ENCODE peak calls at places on chromosomes 6 and 20, in six cellular contexts. E is IMR-90, T is OCI-LY7, K is upper lobe of right lung, U is WTC11, J is adrenal gland. X is an unnamed sample.

GRCh38 chr6:130945401-130945919 is 117.6 kb downstream of the EPB41L2 start:
- DNase-seq in E (peak), T (no peak), K (no peak), U (no peak), J (no peak), X (no peak)

GRCh38 chr6:158389188-158389919 is 77.1 kb downstream of the TULP4 start:
- DNase-seq in E (no peak), T (no peak), K (no peak), U (no peak), J (no peak), X (no peak)

GRCh38 chr6:143708889-143709288 is 31.1 kb downstream of the PHACTR2 start:
- DNase-seq in E (no peak), T (no peak), K (no peak), U (no peak), J (no peak), X (no peak)

GRCh38 chr6:110140650-110141049 is 38.8 kb downstream of the WASF1 start:
- DNase-seq in E (peak), T (no peak), K (no peak), U (no peak), J (no peak), X (no peak)

GRCh38 chr6:73455865-73456629 is 4.0 kb upstream of the CGAS start:
- DNase-seq in E (peak), T (no peak), K (no peak), U (no peak), J (no peak), X (no peak)

GRCh38 chr6:100347901-100348550 is 116.7 kb downstream of the SIM1 start:
- DNase-seq in E (peak), T (no peak), K (no peak), U (no peak), J (no peak), X (no peak)

GRCh38 chr6:165877192-165877591 is 214.2 kb upstream of the PDE10A start:
- DNase-seq in E (no peak), T (no peak), K (no peak), U (no peak), J (no peak), X (no peak)

GRCh38 chr20:47970282-47970903 is 185.1 kb upstream of the SULF2 start:
- DNase-seq in E (no peak), T (peak), K (no peak), U (no peak), J (no peak), X (no peak)

GRCh38 chr20:32779500-32780215 is 17.5 kb downstream of the DNMT3B start:
- DNase-seq in E (no peak), T (no peak), K (no peak), U (peak), J (no peak), X (peak)

GRCh38 chr20:25042531-25043498 is 15.1 kb downstream of the ACSS1 start:
- DNase-seq in E (no peak), T (peak), K (peak), U (no peak), J (peak), X (no peak)

GRCh38 chr20:59688999-59689398 is 84.7 kb downstream of the PHACTR3 start:
- DNase-seq in E (no peak), T (no peak), K (peak), U (no peak), J (no peak), X (no peak)

DNA sequence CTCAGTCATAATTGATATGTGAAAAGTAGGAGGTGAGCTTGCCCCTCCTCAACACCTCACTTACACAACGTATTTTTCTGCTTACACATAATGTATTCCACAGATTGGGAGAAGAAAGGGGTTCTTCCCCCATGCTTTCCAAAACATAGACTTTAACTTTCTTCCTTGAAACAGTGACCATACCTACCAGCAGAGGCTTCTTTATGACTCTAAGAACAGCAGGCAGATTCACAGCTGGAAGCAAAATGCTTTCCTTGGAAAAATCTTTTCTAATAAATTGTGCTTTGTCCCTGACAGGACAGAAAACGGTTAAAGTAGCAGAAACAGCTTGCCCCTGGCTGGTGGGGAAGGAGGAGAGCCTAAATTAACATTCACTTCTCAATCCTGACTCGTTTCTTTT is 629.1 kb upstream of the IMPG1 start:
- DNase-seq in E (no peak), T (no peak), K (no peak), U (no peak), J (no peak), X (no peak)
- TF ChIP-seq CTCF in E (no peak), T (no peak), K (no peak), U (no peak), J (no peak), X (no peak)

DNA sequence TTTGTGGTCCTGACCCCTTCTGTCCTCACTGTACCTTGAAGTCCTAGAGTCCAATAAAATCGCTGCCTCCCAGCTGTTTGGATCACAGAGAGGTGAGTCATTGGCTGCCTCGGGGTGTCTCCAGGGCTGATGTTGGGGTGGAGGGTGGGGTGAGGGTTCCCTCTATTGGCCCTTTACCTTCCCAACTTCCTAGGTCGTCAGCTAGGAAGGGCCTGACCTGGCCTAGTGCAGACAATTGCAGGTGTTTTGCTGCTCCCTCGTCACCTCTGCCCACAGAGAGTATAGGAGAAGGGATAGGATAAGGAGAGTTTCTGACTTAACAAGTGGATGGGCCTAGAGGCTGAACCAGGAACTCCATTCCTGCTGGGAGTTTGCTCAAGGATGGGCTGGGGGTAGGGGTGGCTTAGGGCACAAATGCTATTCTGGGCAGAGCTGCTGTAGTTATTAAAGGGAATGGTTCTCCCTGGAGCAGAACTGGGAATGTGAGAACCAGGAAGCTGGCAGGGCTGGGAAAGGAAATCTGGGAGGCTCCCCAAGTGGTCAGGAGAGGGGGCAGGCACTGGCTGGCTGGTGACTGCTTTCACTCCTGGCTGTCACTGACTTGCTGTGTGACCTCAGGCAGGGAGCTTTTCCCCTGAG is 1.4 kb downstream of the TP53INP2 start:
- DNase-seq in E (peak), T (no peak), K (no peak), U (peak), J (peak), X (no peak)
- TF ChIP-seq CTCF in E (peak), T (peak), K (no peak), U (no peak), J (no peak), X (peak)

DNA sequence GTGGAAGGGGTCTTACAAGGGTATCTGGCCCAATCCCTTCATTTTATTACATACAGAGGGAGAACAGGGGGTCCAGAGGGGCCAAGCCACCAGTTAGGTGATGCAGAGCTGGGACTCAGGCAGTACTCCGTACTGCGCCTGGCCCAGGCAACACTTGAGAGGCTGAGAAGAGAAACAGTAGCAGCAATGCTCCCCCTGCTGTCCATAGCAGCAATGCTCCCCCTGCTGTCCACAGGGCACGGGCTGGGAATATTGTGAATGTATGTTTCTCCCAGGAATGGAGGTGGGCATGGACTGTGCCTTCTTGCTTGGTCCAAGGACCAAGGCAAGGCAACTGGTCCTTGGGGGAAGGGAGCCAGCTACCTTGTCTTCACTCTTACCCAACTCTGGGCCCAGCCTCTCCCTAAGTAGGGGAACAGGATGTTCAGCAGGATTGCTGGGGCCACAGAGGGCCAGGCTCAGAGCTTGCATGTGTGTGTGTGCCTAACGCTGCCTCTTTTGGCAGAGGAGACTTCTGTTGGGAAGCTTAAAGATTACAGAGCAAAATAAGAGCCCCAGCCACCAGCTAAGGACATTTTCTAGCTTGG is 14.8 kb upstream of the FAM83C start:
- DNase-seq in E (peak), T (peak), K (no peak), U (peak), J (no peak), X (peak)
- TF ChIP-seq CTCF in E (peak), T (peak), K (peak), U (peak), J (peak), X (peak)

GRCh38 chr6:39303425-39304153 is 10.6 kb downstream of the KCNK17 start:
- DNase-seq in E (no peak), T (no peak), K (no peak), U (no peak), J (no peak), X (no peak)
- TF ChIP-seq CTCF in E (no peak), T (peak), K (peak), U (no peak), J (no peak), X (peak)

GRCh38 chr6:127100510-127101140 is 17.8 kb upstream of the RSPO3 start:
- DNase-seq in E (peak), T (no peak), K (no peak), U (no peak), J (no peak), X (no peak)
- TF ChIP-seq CTCF in E (peak), T (peak), K (peak), U (no peak), J (no peak), X (peak)

GRCh38 chr20:33897313-33897912 is 86.3 kb downstream of the CHMP4B start:
- DNase-seq in E (no peak), T (no peak), K (no peak), U (peak), J (no peak), X (no peak)
- TF ChIP-seq CTCF in E (no peak), T (peak), K (peak), U (peak), J (no peak), X (no peak)

X was measured in glutamatergic neuron.